ENCODE peak calls at places on chromosomes 1 and 21, in eight cellular contexts. Y, A, G, N, Z, C, Q and X are unnamed samples.

GRCh38 chr1:43537423-43538142 is 6.9 kb downstream of the PTPRF start:
- DNase-seq in A (no peak), G (no peak), Z (no peak), Y (no peak), Q (no peak), C (no peak), N (no peak), X (peak; percentile 74)

GRCh38 chr1:244603498-244603897 is 49.4 kb upstream of the DESI2 start:
- DNase-seq in N (no peak), C (no peak), Q (no peak), Y (peak; percentile 59), A (peak; percentile 23), Z (no peak), G (peak; percentile 30), X (peak; percentile 37)

GRCh38 chr1:232952514-232953175 is 2.2 kb downstream of the NTPCR start:
- DNase-seq in N (no peak), G (peak; percentile 93), Y (peak; percentile 52), Q (peak; percentile 28), C (peak; percentile 12), A (peak; percentile 11), Z (peak; percentile 10), X (peak; percentile 23)

GRCh38 chr1:184649500-184649899 is 105.2 kb downstream of the EDEM3 start:
- DNase-seq in A (no peak), N (no peak), C (no peak), Z (no peak), Y (no peak), Q (peak; percentile 24), G (no peak), X (no peak)

GRCh38 chr1:16984717-16985116 is 4.3 kb upstream of the MFAP2 start:
- DNase-seq in N (peak; percentile 63), Z (no peak), Q (peak; percentile 88), A (no peak), Y (no peak), C (no peak), G (peak; percentile 84), X (peak; percentile 70)

GRCh38 chr21:27220416-27220815 is 253.5 kb upstream of the ADAMTS5 start:
- DNase-seq in Z (no peak), Y (no peak), Q (no peak), G (no peak), C (no peak), N (no peak), A (no peak), X (no peak)

GRCh38 chr21:33971492-33972013 is 55.9 kb upstream of the ATP5PO start:
- DNase-seq in C (no peak), Q (peak; percentile 76), N (no peak), A (no peak), Z (no peak), Y (no peak), G (peak; percentile 63), X (no peak)

GRCh38 chr1:202811296-202812175 is 782 bp downstream of the PCAT6 start:
- DNase-seq in C (no peak), A (no peak), G (no peak), Y (peak; percentile 57), N (peak; percentile 60), Z (no peak), Q (no peak), X (no peak)

GRCh38 chr1:157968503-157968902 is 24.9 kb upstream of the KIRREL1 start:
- DNase-seq in G (peak; percentile 58), Z (no peak), Y (no peak), N (no peak), Q (peak; percentile 87), C (no peak), A (no peak), X (no peak)

GRCh38 chr21:26747216-26747615 is 98.0 kb downstream of the ADAMTS1 start:
- DNase-seq in C (no peak), Z (no peak), N (no peak), Q (no peak), Y (no peak), G (no peak), A (no peak), X (no peak)

GRCh38 chr1:52550447-52550846 is 2.4 kb downstream of the TUT4 start:
- DNase-seq in N (no peak), Y (peak; percentile 32), C (no peak), G (no peak), Q (no peak), Z (no peak), A (no peak), X (no peak)

GRCh38 chr1:39789571-39790110 is 976 bp upstream of the BMP8B start:
- DNase-seq in N (no peak), C (no peak), G (no peak), Y (no peak), A (no peak), Q (no peak), Z (no peak), X (no peak)

GRCh38 chr1:105865546-105865945 is 1190.9 kb upstream of the PRMT6 start:
- DNase-seq in C (no peak), A (no peak), Q (no peak), Y (no peak), Z (no peak), N (no peak), G (peak; percentile 79), X (peak; percentile 62)

GRCh38 chr1:26351591-26352337 is 2.2 kb downstream of the CRYBG2 start:
- DNase-seq in G (peak; percentile 79), A (no peak), Z (no peak), Y (no peak), N (peak; percentile 76), C (no peak), Q (no peak), X (peak; percentile 93)

GRCh38 chr21:45295576-45296365 is 8.1 kb upstream of the POFUT2 start:
- DNase-seq in A (no peak), G (no peak), Z (no peak), Q (peak; percentile 93), Y (no peak), C (no peak), N (peak; percentile 43), X (no peak)

GRCh38 chr1:7436056-7437005 is 334.8 kb upstream of the VAMP3 start:
- DNase-seq in N (no peak), A (no peak), Y (no peak), C (no peak), Z (no peak), Q (no peak), G (no peak), X (no peak)

GRCh38 chr1:30887485-30888315 is 20.9 kb downstream of the SDC3 start:
- DNase-seq in Z (no peak), A (no peak), G (no peak), C (no peak), Y (peak; percentile 14), Q (peak; percentile 29), N (no peak), X (no peak)

GRCh38 chr1:2529776-2530500 is at the start of gene HES5:
- DNase-seq in C (no peak), Q (no peak), Y (peak; percentile 83), Z (no peak), N (no peak), G (no peak), A (no peak), X (no peak)

GRCh38 chr1:174769961-174770549 is 229.7 kb upstream of the CACYBP start:
- DNase-seq in C (no peak), G (peak; percentile 44), Y (peak; percentile 79), Z (no peak), Q (peak; percentile 31), N (no peak), A (peak; percentile 36), X (no peak)

GRCh38 chr1:201648066-201648910 is 109.4 kb downstream of the NAV1 start:
- DNase-seq in C (no peak), N (peak; percentile 54), Q (no peak), Y (peak; percentile 90), G (peak; percentile 58), A (no peak), Z (no peak), X (peak; percentile 52)

GRCh38 chr1:184545601-184546000 is 158.8 kb downstream of the C1orf21 start:
- DNase-seq in Y (no peak), Z (no peak), A (no peak), C (no peak), Q (peak; percentile 22), G (peak; percentile 69), N (no peak), X (peak; percentile 50)

GRCh38 chr1:187987236-187987776 is 1158.6 kb downstream of the PLA2G4A start:
- DNase-seq in Z (no peak), C (no peak), N (no peak), Q (no peak), A (no peak), G (no peak), Y (no peak), X (no peak)

GRCh38 chr1:21509351-21510112 is at the start of gene ALPL:
- DNase-seq in Z (peak; percentile 1), A (no peak), Q (no peak), C (no peak), Y (no peak), N (no peak), G (no peak), X (no peak)

GRCh38 chr1:169460193-169460833 is 25.4 kb downstream of the SLC19A2 start:
- DNase-seq in N (no peak), G (peak; percentile 38), C (no peak), A (peak; percentile 59), Z (no peak), Q (no peak), Y (no peak), X (no peak)

GRCh38 chr1:6183520-6183989 is 3.4 kb upstream of the CHD5 start:
- DNase-seq in Q (no peak), Y (peak; percentile 36), Z (no peak), G (no peak), N (no peak), A (no peak), C (no peak), X (peak; percentile 33)

GRCh38 chr1:3905266-3905952 is 5.3 kb upstream of the C1orf174 start:
- DNase-seq in N (no peak), Z (no peak), G (no peak), A (no peak), Q (no peak), C (no peak), Y (no peak), X (no peak)

GRCh38 chr1:162977944-162978568 is 91.1 kb upstream of the RGS4 start:
- DNase-seq in Y (no peak), C (no peak), N (no peak), Z (no peak), Q (no peak), A (no peak), G (no peak), X (no peak)

GRCh38 chr1:197838836-197839235 is 63.6 kb upstream of the DENND1B start:
- DNase-seq in A (no peak), C (no peak), Q (peak; percentile 36), Z (no peak), Y (no peak), N (no peak), G (peak; percentile 82), X (peak; percentile 75)

GRCh38 chr1:62381831-62382505 is 54.9 kb upstream of the USP1 start:
- DNase-seq in Z (no peak), C (no peak), G (no peak), Q (no peak), N (no peak), Y (no peak), A (no peak), X (no peak)

GRCh38 chr1:233006582-233006981 is 56.2 kb downstream of the NTPCR start:
- DNase-seq in Y (peak; percentile 35), Q (no peak), C (no peak), N (no peak), Z (no peak), G (no peak), A (no peak), X (no peak)

GRCh38 chr1:24909388-24909898 is 20.6 kb downstream of the RUNX3 start:
- DNase-seq in C (no peak), Q (no peak), Y (no peak), A (peak; percentile 5), G (no peak), N (no peak), Z (no peak), X (no peak)

GRCh38 chr1:164702664-164703063 is 143.7 kb downstream of the PBX1 start:
- DNase-seq in G (no peak), C (no peak), Q (no peak), Y (no peak), A (no peak), N (no peak), Z (no peak), X (no peak)

GRCh38 chr1:34286547-34286946 is 109.8 kb downstream of the C1orf94 start:
- DNase-seq in C (no peak), Q (no peak), Y (no peak), G (no peak), A (no peak), Z (no peak), N (no peak), X (no peak)

GRCh38 chr1:58782308-58783089 is 1.3 kb downstream of the JUN start:
- DNase-seq in C (peak; percentile 59), Z (peak; percentile 55), Q (no peak), Y (peak; percentile 80), G (no peak), N (peak; percentile 63), A (peak; percentile 58), X (peak; percentile 54)